ENCODE peak calls at places on chromosome 4, in five cellular contexts. G is nephron progenitor cell, P is progenitor cell of endocrine pancreas, C is suprapubic skin, U is heart left ventricle. N is an unnamed sample.

GRCh38 chr4:174199735-174200134 is 83.7 kb downstream of the FBXO8 start:
- DNase-seq in C (no peak), G (no peak), U (no peak), P (no peak), N (no peak)

GRCh38 chr4:105461221-105462041 is 12.4 kb downstream of the PPA2 start:
- DNase-seq in P (no peak), G (no peak), U (no peak), C (no peak), N (no peak)

GRCh38 chr4:8523175-8523574 is 57.0 kb upstream of the GPR78 start:
- DNase-seq in U (peak), C (no peak), P (no peak), G (no peak), N (no peak)

GRCh38 chr4:161936625-161937133 is 227.1 kb downstream of the FSTL5 start:
- DNase-seq in P (no peak), C (no peak), U (no peak), G (no peak), N (no peak)

GRCh38 chr4:23876418-23877089 is 13.3 kb downstream of the PPARGC1A start:
- DNase-seq in C (no peak), U (no peak), G (no peak), P (no peak), N (no peak)

GRCh38 chr4:165994706-165995105 is 121.7 kb downstream of the TLL1 start:
- DNase-seq in G (no peak), C (no peak), U (no peak), P (no peak), N (no peak)

GRCh38 chr4:183229397-183229796 is 90.7 kb downstream of the CLDN22 start:
- DNase-seq in U (no peak), C (no peak), P (no peak), G (no peak), N (no peak)

GRCh38 chr4:156971623-156972369 is at the start of gene PDGFC:
- DNase-seq in U (peak), G (peak), C (peak), P (peak), N (peak)

GRCh38 chr4:7430368-7430964 is 4.3 kb downstream of the PSAPL1 start:
- DNase-seq in C (peak), G (no peak), U (peak), P (no peak), N (no peak)

GRCh38 chr4:124262211-124263179 is 450.0 kb downstream of the ANKRD50 start:
- DNase-seq in P (peak), G (peak), U (peak), C (no peak), N (peak)

GRCh38 chr4:118254368-118254767 is 98.4 kb downstream of the PRSS12 start:
- DNase-seq in P (no peak), G (no peak), C (no peak), U (no peak), N (no peak)

GRCh38 chr4:123232439-123232838 is 164.2 kb upstream of the SPRY1 start:
- DNase-seq in G (no peak), P (no peak), C (no peak), U (no peak), N (no peak)

GRCh38 chr4:168765726-168766125 is 244.3 kb downstream of the CBR4 start:
- DNase-seq in G (no peak), P (no peak), C (no peak), U (peak), N (no peak)

GRCh38 chr4:37236165-37236564 is 8.4 kb upstream of the NWD2 start:
- DNase-seq in G (no peak), U (no peak), C (no peak), P (no peak), N (no peak)

GRCh38 chr4:39655206-39655605 is 16.5 kb upstream of the SMIM14 start:
- DNase-seq in U (no peak), P (no peak), C (no peak), G (no peak), N (no peak)

GRCh38 chr4:157806176-157806575 is 366.6 kb downstream of the GASK1B start:
- DNase-seq in P (no peak), G (no peak), U (no peak), C (no peak), N (no peak)

GRCh38 chr4:26594371-26594770 is 10.5 kb downstream of the TBC1D19 start:
- DNase-seq in P (no peak), U (no peak), G (no peak), C (no peak), N (no peak)

GRCh38 chr4:4394644-4395043 is 7.7 kb downstream of the NSG1 start:
- DNase-seq in C (no peak), U (peak), G (no peak), P (no peak), N (no peak)

GRCh38 chr4:169823685-169824084 is 65.9 kb upstream of the HPF1 start:
- DNase-seq in P (peak), C (no peak), U (peak), G (peak), N (no peak)

GRCh38 chr4:160127211-160127610 is 1024.3 kb downstream of the RAPGEF2 start:
- DNase-seq in G (no peak), U (no peak), P (no peak), C (no peak), N (no peak)

GRCh38 chr4:101198741-101199339 is 148.5 kb downstream of the PPP3CA start:
- DNase-seq in C (no peak), U (no peak), G (no peak), P (no peak), N (no peak)

GRCh38 chr4:186557061-186557460 is 1.7 kb upstream of the MTNR1A start:
- DNase-seq in P (no peak), C (no peak), G (no peak), U (no peak), N (no peak)

GRCh38 chr4:152957437-152958185 is 21.5 kb downstream of the FHDC1 start:
- DNase-seq in P (no peak), G (peak), C (no peak), U (peak), N (no peak)

GRCh38 chr4:9894604-9895361 is 113.3 kb downstream of the DRD5 start:
- DNase-seq in U (no peak), G (no peak), P (no peak), C (no peak), N (no peak)

GRCh38 chr4:64158648-64159326 is 250.5 kb downstream of the TECRL start:
- DNase-seq in U (peak), C (no peak), G (peak), P (peak), N (peak)

GRCh38 chr4:47213971-47214370 is 182.6 kb downstream of the GABRB1 start:
- DNase-seq in C (no peak), P (no peak), U (no peak), G (no peak), N (no peak)

GRCh38 chr4:140856692-140857091 is 100.5 kb upstream of the TBC1D9 start:
- DNase-seq in U (peak), P (no peak), C (no peak), G (no peak), N (no peak)

GRCh38 chr4:158282252-158282651 is 72.0 kb downstream of the TMEM144 start:
- DNase-seq in U (no peak), C (no peak), P (no peak), G (no peak), N (no peak)

GRCh38 chr4:176584031-176584430 is 208.7 kb downstream of the VEGFC start:
- DNase-seq in U (no peak), P (no peak), C (no peak), G (no peak), N (no peak)

GRCh38 chr4:13903061-13903460 is 275.5 kb upstream of the BOD1L1 start:
- DNase-seq in C (no peak), G (no peak), U (no peak), P (no peak), N (no peak)

GRCh38 chr4:27008693-27009092 is 148.1 kb downstream of the STIM2 start:
- DNase-seq in P (no peak), U (no peak), C (no peak), G (no peak), N (no peak)

GRCh38 chr4:113540859-113541258 is 220.7 kb downstream of the CAMK2D start:
- DNase-seq in P (no peak), C (no peak), U (peak), G (no peak), N (no peak)

GRCh38 chr4:109406337-109406931 is 27.2 kb upstream of the SEC24B start:
- DNase-seq in U (no peak), C (no peak), G (peak), P (no peak), N (no peak)

GRCh38 chr4:184420402-184420801 is 53.9 kb downstream of the IRF2 start:
- DNase-seq in G (no peak), U (no peak), C (no peak), P (no peak), N (no peak)

GRCh38 chr4:184416913-184417734 is 57.2 kb downstream of the IRF2 start:
- DNase-seq in P (no peak), U (no peak), C (no peak), G (no peak), N (no peak)

GRCh38 chr4:184419976-184420375 is 54.4 kb downstream of the IRF2 start:
- DNase-seq in P (no peak), C (no peak), G (no peak), U (no peak), N (no peak)

GRCh38 chr4:184415071-184415470 is 59.3 kb downstream of the IRF2 start:
- DNase-seq in G (no peak), U (no peak), P (no peak), C (no peak), N (no peak)

GRCh38 chr4:184417802-184418511 is 56.4 kb downstream of the IRF2 start:
- DNase-seq in P (no peak), C (no peak), U (no peak), G (no peak), N (no peak)
- TF ChIP-seq CTCF in P (no peak), C (no peak), U (no peak), G (no peak), N (no peak)

GRCh38 chr4:2104556-2105345 is 45.6 kb downstream of the NAT8L start:
- DNase-seq in U (no peak), G (no peak), C (no peak), P (no peak), N (no peak)
- TF ChIP-seq CTCF in U (no peak), G (no peak), C (no peak), P (no peak), N (no peak)

DNA sequence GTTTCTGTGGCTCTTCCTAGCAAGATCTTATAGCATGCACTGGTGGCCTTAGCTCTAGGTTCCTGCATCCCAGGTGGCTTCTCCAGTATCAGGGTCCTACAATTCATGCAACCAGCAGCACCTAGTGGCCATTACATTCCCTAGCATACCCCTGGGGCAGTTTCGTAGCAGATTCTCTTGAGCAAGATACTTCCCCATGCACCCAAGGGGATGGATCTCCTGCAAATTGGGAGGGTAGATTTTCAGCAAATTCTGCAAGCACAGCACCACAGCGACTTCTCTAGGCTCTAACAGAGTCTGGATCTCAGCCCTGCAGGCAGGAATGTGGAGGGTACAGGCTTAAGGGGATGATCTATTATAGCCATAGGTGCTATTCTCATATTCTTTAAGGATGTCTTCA is 13.1 kb upstream of the SLC9B1 start:
- DNase-seq in P (no peak), G (no peak), U (no peak), C (no peak), N (no peak)
- TF ChIP-seq CTCF in P (peak), G (peak), U (peak), C (no peak), N (no peak)

GRCh38 chr4:147076728-147077127 is 131.1 kb upstream of the TTC29 start:
- DNase-seq in P (no peak), U (no peak), G (no peak), C (no peak), N (no peak)
- TF ChIP-seq CTCF in P (no peak), U (no peak), G (no peak), C (no peak), N (no peak)

GRCh38 chr4:42281324-42282020 is 115.8 kb upstream of the SHISA3 start:
- DNase-seq in C (no peak), G (no peak), P (no peak), U (no peak), N (no peak)

GRCh38 chr4:42277291-42277690 is 120.0 kb upstream of the SHISA3 start:
- DNase-seq in U (no peak), C (no peak), P (no peak), G (no peak), N (no peak)

GRCh38 chr4:42280327-42281095 is 116.8 kb upstream of the SHISA3 start:
- DNase-seq in U (no peak), P (no peak), C (no peak), G (peak), N (no peak)

GRCh38 chr4:42282081-42282901 is 115.0 kb upstream of the SHISA3 start:
- DNase-seq in G (peak), P (peak), C (no peak), U (no peak), N (no peak)

GRCh38 chr4:42278709-42279324 is 118.5 kb upstream of the SHISA3 start:
- DNase-seq in P (no peak), U (no peak), G (no peak), C (no peak), N (no peak)
- TF ChIP-seq CTCF in P (peak), U (no peak), G (no peak), C (no peak), N (no peak)

DNA sequence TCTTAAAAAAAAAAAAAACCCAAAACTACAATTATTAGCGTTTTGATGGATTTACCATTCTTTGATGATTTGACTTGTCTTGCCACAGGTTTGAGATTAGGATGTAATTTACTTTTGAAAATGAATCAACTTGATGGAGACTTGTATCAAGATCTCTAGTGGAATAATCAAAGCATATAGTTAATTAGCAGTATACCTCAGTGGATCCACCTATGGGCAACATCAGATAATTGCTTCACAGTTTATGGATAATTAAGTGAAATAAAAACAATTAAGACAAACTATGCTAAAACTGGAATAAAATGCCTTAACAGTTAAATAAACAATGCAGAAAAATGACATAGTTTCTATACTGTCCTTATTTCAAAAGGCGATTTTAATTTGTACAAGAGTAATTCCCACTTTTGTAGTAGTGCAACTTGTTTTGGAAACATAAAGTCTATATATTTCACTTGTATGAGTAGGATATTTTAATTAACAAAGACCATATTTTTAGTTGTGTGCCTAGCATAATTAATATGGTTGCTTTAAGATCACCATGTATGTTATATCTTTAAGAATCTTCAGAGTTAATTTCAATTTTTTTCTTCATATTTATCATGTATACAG is 4.2 kb downstream of the CPEB2 start:
- DNase-seq in C (no peak), U (no peak), P (no peak), G (no peak), N (no peak)
- TF ChIP-seq CTCF in C (peak), U (peak), P (peak), G (no peak), N (no peak)

GRCh38 chr4:77599378-77599777 is 6.2 kb upstream of the CXCL13 start:
- DNase-seq in C (no peak), P (no peak), U (no peak), G (peak), N (no peak)
- TF ChIP-seq CTCF in C (peak), P (peak), U (peak), G (peak), N (no peak)

GRCh38 chr4:16764622-16765021 is 133.8 kb downstream of the LDB2 start:
- DNase-seq in G (no peak), P (no peak), U (no peak), C (no peak), N (no peak)
- TF ChIP-seq CTCF in G (peak), P (peak), U (no peak), C (no peak), N (no peak)

DNA sequence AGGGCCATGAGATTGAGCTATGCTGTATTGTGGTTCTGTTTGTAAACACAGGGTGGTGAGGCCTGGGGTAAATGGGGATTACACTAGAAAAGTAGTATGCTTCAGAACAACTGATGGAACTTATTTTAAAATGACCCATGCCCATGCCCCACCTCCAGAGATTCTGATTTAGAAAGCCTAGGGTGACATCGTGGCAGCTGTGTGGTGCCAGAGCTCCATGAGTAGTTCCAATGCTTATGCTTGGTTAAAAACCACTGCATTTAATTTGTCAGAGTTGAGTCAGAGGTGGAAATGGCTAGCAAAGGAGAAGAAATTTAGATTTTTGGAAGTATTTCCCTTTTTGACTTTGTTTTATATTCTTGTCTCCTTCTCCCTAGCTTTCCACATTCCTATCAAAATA is 63.4 kb upstream of the PDE5A start:
- DNase-seq in P (no peak), C (no peak), G (no peak), U (peak), N (no peak)
- TF ChIP-seq CTCF in P (no peak), C (no peak), G (no peak), U (no peak), N (no peak)

N was measured in omental fat pad.